ENCODE peak calls at places on chromosomes 11 and 22, in four cellular contexts. S is Kasumi-1; O is central memory CD4-positive, alpha-beta T cell; T is ureter. W is an unnamed sample.

GRCh38 chr11:15471709-15472404 is 357.1 kb downstream of the INSC start:
- DNase-seq in S (no peak), O (no peak), T (no peak), W (no peak)

GRCh38 chr11:69868871-69869270 is 49.7 kb upstream of the FGF3 start:
- DNase-seq in S (no peak), O (no peak), T (no peak), W (no peak)

GRCh38 chr11:95923730-95924413 is at the start of gene MTMR2:
- DNase-seq in S (peak), O (peak), T (peak), W (peak)

GRCh38 chr11:76512851-76513653 is 68.2 kb downstream of the EMSY start:
- DNase-seq in S (peak), O (no peak), T (no peak), W (no peak)

GRCh38 chr11:115869780-115870431 is 365.7 kb upstream of the CADM1 start:
- DNase-seq in S (no peak), O (no peak), T (no peak), W (peak)

GRCh38 chr11:10519630-10520029 is 21.4 kb downstream of the RNF141 start:
- DNase-seq in S (no peak), O (no peak), T (no peak), W (no peak)

GRCh38 chr22:37806409-37807338 is 1.1 kb upstream of the GCAT start:
- DNase-seq in S (peak), O (no peak), T (no peak), W (no peak)

GRCh38 chr11:75867778-75868374 is 52.9 kb downstream of the UVRAG start:
- DNase-seq in S (peak), O (peak), T (peak), W (no peak)

GRCh38 chr11:12008790-12009616 is 577 bp upstream of the DKK3 start:
- DNase-seq in S (no peak), O (no peak), T (no peak), W (peak)

GRCh38 chr11:128196235-128196634 is 391.1 kb downstream of the ETS1 start:
- DNase-seq in S (no peak), O (no peak), T (no peak), W (no peak)

GRCh38 chr22:19851291-19852176 is 3.1 kb downstream of the GNB1L start:
- DNase-seq in S (no peak), O (no peak), T (no peak), W (no peak)

W was measured in aorta.